ENCODE peak calls at places on chromosomes 3 and 15, in ten cellular contexts. D, B, J, L, M, T, V, H, Q and O are unnamed samples.
A peak's percentile ranks its signal among the peaks of the same experiment; 100 is the strongest.

GRCh38 chr3:147244397-147244796 is 161.9 kb downstream of the ZIC4 start:
- DNase-seq in M (peak; percentile 6), T (no peak), H (no peak), Q (no peak), L (no peak), D (no peak), B (no peak), V (no peak), J (no peak), O (no peak)

GRCh38 chr15:49831206-49831965 is 210.5 kb downstream of the DTWD1 start:
- DNase-seq in V (no peak), J (no peak), M (no peak), H (peak; percentile 36), T (no peak), D (peak; percentile 78), B (no peak), L (no peak), Q (no peak), O (no peak)

GRCh38 chr15:29470311-29470710 is 200.7 kb upstream of the NSMCE3 start:
- DNase-seq in L (no peak), Q (no peak), V (no peak), D (peak; percentile 36), J (no peak), M (peak; percentile 33), T (no peak), B (no peak), H (no peak), O (no peak)

GRCh38 chr15:66955871-66956585 is 109.4 kb upstream of the SMAD3 start:
- DNase-seq in Q (no peak), B (no peak), V (no peak), M (no peak), H (no peak), T (no peak), L (no peak), D (peak; percentile 97), J (no peak), O (no peak)

GRCh38 chr3:25648107-25648535 is 16.6 kb downstream of the TOP2B start:
- DNase-seq in J (peak; percentile 77), H (peak; percentile 90), V (peak; percentile 88), B (peak; percentile 66), L (peak; percentile 13), T (peak; percentile 61), D (peak; percentile 75), Q (peak; percentile 77), M (peak; percentile 70), O (peak; percentile 59)

GRCh38 chr15:70817266-70817665 is 36.7 kb downstream of the LARP6 start:
- DNase-seq in T (no peak), M (no peak), B (no peak), H (no peak), Q (no peak), V (no peak), J (no peak), D (peak; percentile 36), L (no peak), O (no peak)

GRCh38 chr15:40344631-40345120 is 3.9 kb upstream of the CCDC9B start:
- DNase-seq in T (peak; percentile 89), J (peak; percentile 57), B (peak; percentile 46), D (no peak), V (peak; percentile 83), H (no peak), L (peak; percentile 8), Q (peak; percentile 45), M (peak; percentile 41), O (peak; percentile 88)

GRCh38 chr15:27704939-27705514 is 394.1 kb downstream of the OCA2 start:
- DNase-seq in J (no peak), V (no peak), B (no peak), D (no peak), M (no peak), T (no peak), Q (no peak), H (no peak), L (peak; percentile 45), O (no peak)

GRCh38 chr3:13532085-13532484 is 16.8 kb upstream of the FBLN2 start:
- DNase-seq in V (no peak), Q (no peak), T (no peak), H (peak; percentile 68), L (no peak), D (no peak), J (no peak), M (no peak), B (no peak), O (no peak)

GRCh38 chr15:55343168-55343567 is 24.1 kb downstream of the PIGB start:
- DNase-seq in T (no peak), H (no peak), D (no peak), M (no peak), B (no peak), Q (peak; percentile 18), L (no peak), V (no peak), J (no peak), O (no peak)

GRCh38 chr15:23897576-23897975 is 210.5 kb upstream of the NDN start:
- DNase-seq in M (no peak), H (no peak), Q (no peak), T (no peak), J (no peak), B (no peak), D (no peak), L (no peak), V (no peak), O (no peak)

GRCh38 chr15:70165811-70166284 is 68.1 kb upstream of the TLE3 start:
- DNase-seq in J (no peak), Q (no peak), B (no peak), D (no peak), M (no peak), T (no peak), V (no peak), L (no peak), H (no peak), O (no peak)

GRCh38 chr3:31105438-31106077 is 211.1 kb upstream of the GADL1 start:
- DNase-seq in D (peak; percentile 99), T (no peak), L (no peak), B (no peak), V (no peak), H (no peak), Q (no peak), J (no peak), M (no peak), O (no peak)

GRCh38 chr3:151067158-151067557 is 18.3 kb upstream of the MED12L start:
- DNase-seq in Q (no peak), J (no peak), H (no peak), B (no peak), V (no peak), D (peak; percentile 10), T (no peak), M (no peak), L (no peak), O (peak; percentile 18)

GRCh38 chr3:54344601-54345216 is 222.4 kb downstream of the CACNA2D3 start:
- DNase-seq in T (no peak), D (no peak), Q (no peak), M (no peak), B (no peak), L (no peak), J (no peak), H (no peak), V (no peak), O (no peak)

GRCh38 chr3:160665784-160666526 is 11.0 kb upstream of the ARL14 start:
- DNase-seq in H (no peak), Q (no peak), V (peak; percentile 37), M (no peak), D (peak; percentile 81), B (no peak), T (peak; percentile 52), L (no peak), J (no peak), O (peak; percentile 31)

GRCh38 chr15:25775317-25775912 is 87.7 kb downstream of the ATP10A start:
- DNase-seq in T (no peak), H (no peak), D (peak; percentile 4), L (no peak), B (no peak), V (no peak), J (no peak), M (no peak), Q (no peak), O (no peak)

GRCh38 chr3:122912772-122913538 is 114.6 kb downstream of the SEMA5B start:
- DNase-seq in M (no peak), V (no peak), Q (no peak), H (no peak), J (no peak), T (no peak), L (no peak), D (no peak), B (no peak), O (peak; percentile 12)

GRCh38 chr3:192409838-192410683 is 317.3 kb downstream of the FGF12 start:
- DNase-seq in T (peak; percentile 35), L (peak; percentile 50), D (no peak), Q (no peak), H (no peak), B (no peak), V (no peak), J (no peak), M (peak; percentile 9), O (peak; percentile 11)

GRCh38 chr15:31442203-31443090 is 115.8 kb downstream of the KLF13 start:
- DNase-seq in D (peak; percentile 93), T (no peak), B (no peak), H (no peak), M (no peak), J (no peak), L (no peak), Q (no peak), V (peak; percentile 52), O (no peak)

GRCh38 chr3:171116365-171116764 is 89.8 kb upstream of the SLC2A2 start:
- DNase-seq in L (no peak), B (no peak), V (no peak), J (no peak), H (no peak), T (no peak), D (peak; percentile 57), M (no peak), Q (no peak), O (no peak)

GRCh38 chr15:74580538-74581350 is 34.9 kb upstream of the CLK3 start:
- DNase-seq in H (no peak), Q (no peak), J (no peak), D (peak; percentile 68), V (no peak), T (no peak), B (no peak), M (no peak), L (no peak), O (no peak)

GRCh38 chr3:190585771-190586630 is 72.1 kb downstream of the IL1RAP start:
- DNase-seq in Q (no peak), H (no peak), V (no peak), M (no peak), L (no peak), B (peak; percentile 28), D (peak; percentile 96), T (no peak), J (no peak), O (no peak)

GRCh38 chr3:179716226-179716625 is 63.4 kb downstream of the USP13 start:
- DNase-seq in H (no peak), V (no peak), J (no peak), T (no peak), M (no peak), Q (no peak), B (no peak), D (no peak), L (no peak), O (no peak)

GRCh38 chr3:162544246-162544645 is 1047.6 kb downstream of the OTOL1 start:
- DNase-seq in L (no peak), Q (no peak), T (no peak), B (no peak), J (no peak), V (no peak), D (no peak), M (no peak), H (no peak), O (no peak)

GRCh38 chr15:91258436-91258779 is 158.4 kb downstream of the SV2B start:
- DNase-seq in H (no peak), L (no peak), M (peak; percentile 3), D (no peak), J (no peak), B (no peak), V (no peak), T (peak; percentile 16), Q (no peak), O (no peak)

GRCh38 chr15:95363636-95364035 is 966.9 kb upstream of the NR2F2 start:
- DNase-seq in M (no peak), L (no peak), H (no peak), B (no peak), D (peak; percentile 8), T (no peak), V (no peak), Q (no peak), J (no peak), O (no peak)

GRCh38 chr15:101604124-101604874 is 47.9 kb downstream of the TM2D3 start:
- DNase-seq in Q (no peak), T (no peak), B (no peak), M (no peak), L (no peak), H (no peak), J (no peak), D (no peak), V (no peak), O (no peak)